ENCODE peak calls at places on chromosome 12, in six cellular contexts. B is right lobe of liver, Q is amniotic stem cell, J is GM19239, O is posterior cingulate gyrus, Y is testis. Z is an unnamed sample.

GRCh38 chr12:99154264-99154982 is 493.1 kb upstream of the GARIN6 start:
- DNase-seq in Q (no peak), Y (peak; percentile 62), B (no peak), O (peak; percentile 12), J (no peak), Z (no peak)

GRCh38 chr12:49635656-49636055 is 12.3 kb downstream of the PRPF40B start:
- DNase-seq in B (no peak), Y (no peak), O (no peak), J (no peak), Q (no peak), Z (no peak)

GRCh38 chr12:95998611-95999300 is 2.6 kb upstream of the HAL start:
- DNase-seq in Q (peak; percentile 45), J (peak; percentile 42), B (no peak), Y (peak; percentile 52), O (peak; percentile 38), Z (no peak)

GRCh38 chr12:34379142-34379541 is 356.8 kb downstream of the ALG10 start:
- DNase-seq in Q (no peak), O (no peak), Y (no peak), B (no peak), J (no peak), Z (no peak)

GRCh38 chr12:102016472-102016871 is 45.3 kb downstream of the WASHC3 start:
- DNase-seq in Q (no peak), B (no peak), O (no peak), J (no peak), Y (no peak), Z (no peak)

GRCh38 chr12:108358580-108358965 is 19.5 kb upstream of the CMKLR1 start:
- DNase-seq in Q (no peak), B (no peak), O (no peak), J (no peak), Y (no peak), Z (no peak)

GRCh38 chr12:33676866-33677265 is 237.2 kb upstream of the SYT10 start:
- DNase-seq in Y (no peak), B (no peak), O (no peak), Q (no peak), J (no peak), Z (no peak)

GRCh38 chr12:75870878-75871277 is 160.7 kb downstream of the PHLDA1 start:
- DNase-seq in B (no peak), J (no peak), Q (no peak), O (no peak), Y (no peak), Z (no peak)

GRCh38 chr12:95859947-95860850 is 1.4 kb downstream of the SNRPF start:
- DNase-seq in Q (no peak), Y (no peak), O (no peak), B (no peak), J (no peak), Z (no peak)

GRCh38 chr12:78938341-78939084 is 73.9 kb downstream of the SYT1 start:
- DNase-seq in J (no peak), B (no peak), O (no peak), Q (no peak), Y (no peak), Z (no peak)

GRCh38 chr12:96094201-96094600 is 58.8 kb upstream of the LTA4H start:
- DNase-seq in Y (no peak), O (no peak), J (no peak), B (no peak), Q (no peak), Z (peak; percentile 26)

GRCh38 chr12:92930421-92930820 is 1.3 kb upstream of the EEA1 start:
- DNase-seq in Y (no peak), B (no peak), J (no peak), O (no peak), Q (no peak), Z (no peak)

GRCh38 chr12:21413369-21414277 is 23.8 kb upstream of the PYROXD1 start:
- DNase-seq in O (no peak), J (no peak), Q (no peak), Y (no peak), B (no peak), Z (no peak)

GRCh38 chr12:6946033-6946919 is 2.5 kb downstream of the C12orf57 start:
- DNase-seq in J (no peak), B (peak; percentile 97), Q (no peak), Y (peak; percentile 70), O (no peak), Z (peak; percentile 97)

GRCh38 chr12:132558861-132559623 is 51.3 kb downstream of the LRCOL1 start:
- DNase-seq in B (no peak), O (no peak), J (peak; percentile 55), Y (no peak), Q (no peak), Z (peak; percentile 79)

GRCh38 chr12:114680498-114681148 is 3.4 kb downstream of the TBX3 start:
- DNase-seq in Q (no peak), Y (no peak), O (no peak), B (no peak), J (no peak), Z (no peak)

GRCh38 chr12:5197127-5197526 is 153.4 kb downstream of the KCNA5 start:
- DNase-seq in B (no peak), Y (no peak), Q (no peak), O (no peak), J (no peak), Z (no peak)

GRCh38 chr12:68454855-68455254 is 122.7 kb upstream of the MDM1 start:
- DNase-seq in Y (no peak), B (no peak), J (no peak), O (no peak), Q (no peak), Z (no peak)

GRCh38 chr12:86521870-86522269 is 265.7 kb upstream of the MGAT4C start:
- DNase-seq in O (no peak), Y (no peak), Q (no peak), B (no peak), J (no peak), Z (no peak)

GRCh38 chr12:47224563-47225133 is 144.9 kb upstream of the AMIGO2 start:
- DNase-seq in Y (no peak), O (no peak), J (no peak), Q (no peak), B (no peak), Z (no peak)

GRCh38 chr12:15732341-15733061 is 56.7 kb downstream of the EPS8 start:
- DNase-seq in B (no peak), Q (no peak), J (no peak), Y (no peak), O (no peak), Z (no peak)

Z was measured in upper lobe of left lung.